ENCODE peak calls at places on chromosomes 3 and 15, in four cellular contexts. E is astrocyte, F is left cardiac atrium, Y is mucosa of gallbladder. Q is an unnamed sample.

GRCh38 chr3:42225486-42226363 is 40.3 kb downstream of the CCK start:
- DNase-seq in E (no peak), F (no peak), Y (no peak), Q (no peak)

GRCh38 chr15:22952826-22953579 is 27.2 kb downstream of the CYFIP1 start:
- DNase-seq in E (no peak), F (no peak), Y (no peak), Q (no peak)

GRCh38 chr3:128923607-128924385 is 44.4 kb downstream of the ACAD9 start:
- DNase-seq in E (no peak), F (no peak), Y (no peak), Q (no peak)

GRCh38 chr3:99780749-99781148 is 36.9 kb upstream of the CMSS1 start:
- DNase-seq in E (peak), F (no peak), Y (no peak), Q (peak)

GRCh38 chr3:34008191-34008590 is 209.8 kb downstream of the PDCD6IP start:
- DNase-seq in E (peak), F (no peak), Y (no peak), Q (no peak)

GRCh38 chr3:65483475-65483874 is 555.2 kb downstream of the MAGI1 start:
- DNase-seq in E (peak), F (peak), Y (peak), Q (no peak)

GRCh38 chr3:185207931-185208746 is 45.7 kb downstream of the EHHADH start:
- DNase-seq in E (peak), F (no peak), Y (no peak), Q (peak)

GRCh38 chr3:187041362-187042061 is 97.8 kb downstream of the RPL39L start:
- DNase-seq in E (peak), F (no peak), Y (no peak), Q (no peak)

GRCh38 chr15:37014137-37014536 is 86.2 kb downstream of the MEIS2 start:
- DNase-seq in E (peak), F (no peak), Y (no peak), Q (no peak)

GRCh38 chr15:40906947-40907802 is 12.9 kb downstream of the VPS18 start:
- DNase-seq in E (peak), F (peak), Y (peak), Q (no peak)

GRCh38 chr3:14462738-14463137 is 60.3 kb downstream of the SLC6A6 start:
- DNase-seq in E (no peak), F (no peak), Y (no peak), Q (no peak)

GRCh38 chr3:115788921-115789470 is 165.7 kb downstream of the GAP43 start:
- DNase-seq in E (peak), F (no peak), Y (no peak), Q (peak)

GRCh38 chr3:24365168-24365567 is 129.5 kb downstream of the THRB start:
- DNase-seq in E (peak), F (peak), Y (peak), Q (peak)

GRCh38 chr3:103684956-103685355 is 1250.1 kb downstream of the ZPLD1 start:
- DNase-seq in E (no peak), F (no peak), Y (no peak), Q (no peak)

GRCh38 chr3:45435961-45436360 is 47.6 kb downstream of the LARS2 start:
- DNase-seq in E (no peak), F (no peak), Y (no peak), Q (no peak)

GRCh38 chr3:197478746-197479668 is 76.8 kb downstream of the BDH1 start:
- DNase-seq in E (peak), F (no peak), Y (peak), Q (no peak)

GRCh38 chr15:76098685-76099084 is 38.9 kb downstream of the TMEM266 start:
- DNase-seq in E (no peak), F (no peak), Y (no peak), Q (no peak)

GRCh38 chr3:66762888-66763287 is 235.2 kb upstream of the KBTBD8 start:
- DNase-seq in E (no peak), F (no peak), Y (no peak), Q (no peak)

GRCh38 chr3:46675843-46676567 is 17.5 kb downstream of the ALS2CL start:
- DNase-seq in E (no peak), F (peak), Y (no peak), Q (no peak)

GRCh38 chr15:64614519-64614918 is 154.1 kb downstream of the ZNF609 start:
- DNase-seq in E (no peak), F (no peak), Y (no peak), Q (no peak)

GRCh38 chr3:85846940-85847339 is 888.2 kb downstream of the CADM2 start:
- DNase-seq in E (no peak), F (no peak), Y (no peak), Q (no peak)

GRCh38 chr3:1007890-1008289 is 84.9 kb upstream of the CNTN6 start:
- DNase-seq in E (peak), F (no peak), Y (no peak), Q (no peak)

GRCh38 chr15:85854345-85855097 is 59.8 kb upstream of the KLHL25 start:
- DNase-seq in E (peak), F (no peak), Y (peak), Q (peak)

GRCh38 chr15:93829115-93829849 is 402.1 kb upstream of the MCTP2 start:
- DNase-seq in E (peak), F (no peak), Y (no peak), Q (peak)

GRCh38 chr3:175121225-175121624 is 262.1 kb downstream of the NAALADL2 start:
- DNase-seq in E (no peak), F (no peak), Y (no peak), Q (no peak)

GRCh38 chr15:39625451-39625850 is 44.6 kb downstream of the THBS1 start:
- DNase-seq in E (no peak), F (no peak), Y (no peak), Q (no peak)

GRCh38 chr3:163951397-163951987 is 1126.8 kb downstream of the SI start:
- DNase-seq in E (no peak), F (no peak), Y (no peak), Q (no peak)

Q was measured in AG09309.